ENCODE peak calls at places on chromosomes 2 and 18, in six cellular contexts. One of them, this sample, is unnamed. For H3K4me1, the result is how much of the 10 kb centered on the place peaks cover.

GRCh38 chr2:224038049-224038829 is 847 bp downstream of the SERPINE2 start:
- DNase-seq in OCI-LY7: peak
- DNase-seq in naive thymus-derived CD4-positive, alpha-beta T cell: peak
- DNase-seq in transverse colon: peak
- DNase-seq in tibial artery: no peak
- DNase-seq in Panc1: no peak
- DNase-seq in this sample: no peak

GRCh38 chr18:24868760-24869237 is 408.4 kb downstream of the HRH4 start:
- DNase-seq in OCI-LY7: no peak
- DNase-seq in naive thymus-derived CD4-positive, alpha-beta T cell: no peak
- DNase-seq in transverse colon: no peak
- DNase-seq in tibial artery: no peak
- DNase-seq in Panc1: peak
- DNase-seq in this sample: no peak

GRCh38 chr18:9429662-9429993 is 45.7 kb upstream of the RALBP1 start:
- DNase-seq in OCI-LY7: no peak
- DNase-seq in naive thymus-derived CD4-positive, alpha-beta T cell: no peak
- DNase-seq in transverse colon: no peak
- DNase-seq in tibial artery: no peak
- DNase-seq in Panc1: no peak
- DNase-seq in this sample: no peak

GRCh38 chr2:62216616-62217015 is 20.7 kb downstream of the B3GNT2 start:
- DNase-seq in OCI-LY7: no peak
- DNase-seq in naive thymus-derived CD4-positive, alpha-beta T cell: no peak
- DNase-seq in transverse colon: peak
- DNase-seq in tibial artery: peak
- DNase-seq in Panc1: no peak
- DNase-seq in this sample: peak

GRCh38 chr2:101362316-101362715 is 25.0 kb downstream of the CREG2 start:
- DNase-seq in OCI-LY7: no peak
- DNase-seq in naive thymus-derived CD4-positive, alpha-beta T cell: no peak
- DNase-seq in transverse colon: no peak
- DNase-seq in tibial artery: no peak
- DNase-seq in Panc1: no peak
- DNase-seq in this sample: no peak

GRCh38 chr2:100186126-100186525 is 43.7 kb upstream of the AFF3 start:
- DNase-seq in OCI-LY7: no peak
- DNase-seq in naive thymus-derived CD4-positive, alpha-beta T cell: no peak
- DNase-seq in transverse colon: no peak
- DNase-seq in tibial artery: no peak
- DNase-seq in Panc1: no peak
- DNase-seq in this sample: no peak

GRCh38 chr18:79404567-79404910 is 8.8 kb downstream of the NFATC1 start:
- DNase-seq in OCI-LY7: no peak
- DNase-seq in naive thymus-derived CD4-positive, alpha-beta T cell: no peak
- DNase-seq in transverse colon: no peak
- DNase-seq in tibial artery: no peak
- DNase-seq in Panc1: no peak
- DNase-seq in this sample: no peak

GRCh38 chr2:24546668-24547067 is 55.6 kb downstream of the NCOA1 start:
- DNase-seq in OCI-LY7: no peak
- DNase-seq in naive thymus-derived CD4-positive, alpha-beta T cell: no peak
- DNase-seq in transverse colon: no peak
- DNase-seq in tibial artery: no peak
- DNase-seq in Panc1: no peak
- DNase-seq in this sample: no peak

DNA sequence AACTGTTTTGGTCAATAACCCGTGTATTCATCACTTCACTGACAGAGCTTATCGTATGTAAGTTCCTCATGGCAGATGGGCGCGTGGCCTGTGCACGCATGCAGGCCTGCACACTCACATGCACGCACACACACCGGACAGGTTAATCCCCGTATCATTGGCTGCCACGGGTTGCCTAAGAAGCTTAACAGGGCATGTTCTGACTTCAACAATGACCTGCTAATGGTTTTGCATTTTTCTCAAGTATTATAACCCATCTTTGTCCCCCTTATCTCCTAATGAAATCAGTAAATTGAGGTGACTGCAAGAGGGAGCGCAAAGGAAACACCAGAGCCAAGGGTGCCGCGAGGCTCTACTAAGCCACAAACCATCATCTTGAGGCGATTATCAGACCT is 399.0 kb upstream of the ID2 start:
- DNase-seq in OCI-LY7: no peak
- DNase-seq in naive thymus-derived CD4-positive, alpha-beta T cell: no peak
- DNase-seq in transverse colon: no peak
- DNase-seq in tibial artery: no peak
- DNase-seq in Panc1: no peak
- DNase-seq in this sample: no peak
- H3K4me3 ChIP-seq in OCI-LY7: no peak
- H3K4me3 ChIP-seq in naive thymus-derived CD4-positive, alpha-beta T cell: no peak
- H3K4me3 ChIP-seq in transverse colon: no peak
- H3K4me3 ChIP-seq in tibial artery: no peak
- H3K4me3 ChIP-seq in Panc1: no peak
- H3K4me3 ChIP-seq in this sample: no peak

GRCh38 chr2:69584127-69584889 is 59.2 kb downstream of the AAK1 start:
- DNase-seq in OCI-LY7: no peak
- DNase-seq in naive thymus-derived CD4-positive, alpha-beta T cell: no peak
- DNase-seq in transverse colon: no peak
- DNase-seq in tibial artery: no peak
- DNase-seq in Panc1: no peak
- DNase-seq in this sample: no peak

GRCh38 chr2:69589973-69590652 is 53.4 kb downstream of the AAK1 start:
- DNase-seq in OCI-LY7: no peak
- DNase-seq in naive thymus-derived CD4-positive, alpha-beta T cell: no peak
- DNase-seq in transverse colon: no peak
- DNase-seq in tibial artery: no peak
- DNase-seq in Panc1: no peak
- DNase-seq in this sample: no peak

GRCh38 chr2:69585855-69586560 is 57.5 kb downstream of the AAK1 start:
- DNase-seq in OCI-LY7: no peak
- DNase-seq in naive thymus-derived CD4-positive, alpha-beta T cell: no peak
- DNase-seq in transverse colon: no peak
- DNase-seq in tibial artery: no peak
- DNase-seq in Panc1: no peak
- DNase-seq in this sample: no peak

GRCh38 chr2:69588945-69589344 is 54.6 kb downstream of the AAK1 start:
- DNase-seq in OCI-LY7: no peak
- DNase-seq in naive thymus-derived CD4-positive, alpha-beta T cell: no peak
- DNase-seq in transverse colon: no peak
- DNase-seq in tibial artery: no peak
- DNase-seq in Panc1: no peak
- DNase-seq in this sample: no peak

GRCh38 chr2:69588403-69588802 is 55.1 kb downstream of the AAK1 start:
- DNase-seq in OCI-LY7: no peak
- DNase-seq in naive thymus-derived CD4-positive, alpha-beta T cell: no peak
- DNase-seq in transverse colon: no peak
- DNase-seq in tibial artery: no peak
- DNase-seq in Panc1: no peak
- DNase-seq in this sample: no peak
- H3K4me1 ChIP-seq in OCI-LY7: under half
- H3K4me1 ChIP-seq in naive thymus-derived CD4-positive, alpha-beta T cell: under half
- H3K4me1 ChIP-seq in transverse colon: under half
- H3K4me1 ChIP-seq in tibial artery: under half
- H3K4me1 ChIP-seq in Panc1: under half
- H3K4me1 ChIP-seq in this sample: under half

GRCh38 chr2:3398837-3399236 is 19.3 kb downstream of the TRAPPC12 start:
- DNase-seq in OCI-LY7: no peak
- DNase-seq in naive thymus-derived CD4-positive, alpha-beta T cell: no peak
- DNase-seq in transverse colon: no peak
- DNase-seq in tibial artery: no peak
- DNase-seq in Panc1: no peak
- DNase-seq in this sample: no peak

GRCh38 chr2:3403587-3404334 is 24.3 kb downstream of the TRAPPC12 start:
- DNase-seq in OCI-LY7: peak
- DNase-seq in naive thymus-derived CD4-positive, alpha-beta T cell: no peak
- DNase-seq in transverse colon: no peak
- DNase-seq in tibial artery: no peak
- DNase-seq in Panc1: no peak
- DNase-seq in this sample: no peak

GRCh38 chr2:3399829-3400228 is 20.3 kb downstream of the TRAPPC12 start:
- DNase-seq in OCI-LY7: no peak
- DNase-seq in naive thymus-derived CD4-positive, alpha-beta T cell: no peak
- DNase-seq in transverse colon: no peak
- DNase-seq in tibial artery: no peak
- DNase-seq in Panc1: no peak
- DNase-seq in this sample: no peak

GRCh38 chr2:3396920-3397559 is 17.5 kb downstream of the TRAPPC12 start:
- DNase-seq in OCI-LY7: no peak
- DNase-seq in naive thymus-derived CD4-positive, alpha-beta T cell: no peak
- DNase-seq in transverse colon: no peak
- DNase-seq in tibial artery: no peak
- DNase-seq in Panc1: no peak
- DNase-seq in this sample: no peak

DNA sequence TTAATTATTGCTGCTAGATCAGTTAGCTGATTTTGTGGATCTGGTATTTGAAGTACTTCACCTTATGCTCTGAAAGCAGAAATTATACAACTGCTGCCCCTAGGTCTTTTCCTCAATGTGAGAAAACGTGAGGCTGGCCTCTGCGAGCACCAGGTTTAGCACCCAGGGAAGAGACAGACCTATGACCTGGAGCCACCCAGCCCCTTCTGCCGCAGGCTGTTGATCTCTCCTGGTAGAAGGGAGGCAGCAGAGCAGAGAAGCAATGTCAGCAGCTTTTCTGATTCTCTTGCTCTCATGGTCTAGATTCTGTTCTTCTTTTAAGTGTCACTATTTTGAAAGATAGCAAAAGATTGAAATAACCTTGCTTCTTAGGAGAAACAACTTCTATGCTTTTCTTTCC is 19.9 kb downstream of the TRAPPC12 start:
- DNase-seq in OCI-LY7: no peak
- DNase-seq in naive thymus-derived CD4-positive, alpha-beta T cell: no peak
- DNase-seq in transverse colon: no peak
- DNase-seq in tibial artery: no peak
- DNase-seq in Panc1: no peak
- DNase-seq in this sample: no peak
- H3K27ac ChIP-seq in OCI-LY7: no peak
- H3K27ac ChIP-seq in naive thymus-derived CD4-positive, alpha-beta T cell: no peak
- H3K27ac ChIP-seq in transverse colon: no peak
- H3K27ac ChIP-seq in tibial artery: no peak
- H3K27ac ChIP-seq in Panc1: no peak
- H3K27ac ChIP-seq in this sample: no peak

DNA sequence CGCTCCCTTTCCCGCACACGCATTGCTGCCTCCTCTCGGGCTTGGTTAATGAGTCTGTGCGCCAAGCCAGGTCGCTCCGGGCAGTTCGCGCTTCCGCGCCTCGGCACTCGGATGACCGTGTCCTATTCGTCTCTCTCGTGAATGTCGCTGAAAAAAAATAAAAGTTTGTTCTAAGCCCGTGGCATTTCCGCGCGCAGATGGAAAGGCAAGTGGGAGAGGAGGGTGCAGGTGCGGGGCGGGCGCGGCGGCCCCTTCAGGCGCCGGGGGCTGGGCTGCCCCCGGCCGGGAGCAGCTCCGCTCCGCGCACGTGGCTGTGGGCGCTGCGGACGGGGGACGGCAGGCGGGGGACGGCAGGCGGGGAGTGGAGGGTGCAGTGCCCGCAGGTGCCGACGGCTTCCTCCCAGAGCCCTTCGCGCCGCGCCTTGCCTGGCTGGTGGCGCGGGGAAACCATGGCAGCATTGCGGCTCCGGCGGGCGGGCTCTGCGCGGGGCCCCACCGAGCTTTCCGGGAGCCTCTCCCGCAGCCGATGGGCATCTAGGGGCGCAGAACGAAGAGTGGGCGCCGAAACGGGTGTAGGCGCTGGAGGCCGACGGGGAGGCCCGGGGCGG is 159.6 kb upstream of the SIX2 start:
- DNase-seq in OCI-LY7: no peak
- DNase-seq in naive thymus-derived CD4-positive, alpha-beta T cell: no peak
- DNase-seq in transverse colon: no peak
- DNase-seq in tibial artery: no peak
- DNase-seq in Panc1: no peak
- DNase-seq in this sample: no peak
- H3K4me3 ChIP-seq in OCI-LY7: no peak
- H3K4me3 ChIP-seq in naive thymus-derived CD4-positive, alpha-beta T cell: no peak
- H3K4me3 ChIP-seq in transverse colon: peak
- H3K4me3 ChIP-seq in tibial artery: peak
- H3K4me3 ChIP-seq in Panc1: peak
- H3K4me3 ChIP-seq in this sample: peak

This sample was measured in ascending aorta.